ENCODE peak calls at places on chromosomes 13 and 19, in nine cellular contexts. B, D, O, H, E, N, C, Q and R are unnamed samples.

GRCh38 chr19:5575553-5575952 is 7.8 kb upstream of the TINCR start:
- DNase-seq in D (no peak), B (no peak), O (no peak), H (no peak), N (no peak), C (no peak), Q (no peak), E (no peak), R (no peak)

GRCh38 chr19:55485439-55486011 is 537 bp downstream of the NAT14 start:
- DNase-seq in N (no peak), C (no peak), H (no peak), Q (no peak), O (no peak), D (no peak), E (no peak), B (no peak), R (no peak)

GRCh38 chr19:926595-927043 is 784 bp downstream of the ARID3A start:
- DNase-seq in H (peak; percentile 61), O (no peak), C (no peak), E (no peak), B (peak; percentile 87), D (peak; percentile 72), N (no peak), Q (peak; percentile 24), R (no peak)

GRCh38 chr19:35555301-35556005 is 8.0 kb downstream of the ATP4A start:
- DNase-seq in Q (no peak), B (peak; percentile 93), D (no peak), O (no peak), C (no peak), H (peak; percentile 39), E (peak; percentile 22), N (no peak), R (no peak)

GRCh38 chr19:51354742-51355148 is 11.4 kb downstream of the ETFB start:
- DNase-seq in C (no peak), O (no peak), H (no peak), E (no peak), B (peak; percentile 88), N (no peak), D (no peak), Q (no peak), R (no peak)

GRCh38 chr13:41802684-41803554 is 158.0 kb downstream of the VWA8 start:
- DNase-seq in B (no peak), D (no peak), N (no peak), C (no peak), Q (peak; percentile 89), H (peak; percentile 17), E (no peak), O (no peak), R (no peak)

GRCh38 chr13:42173789-42174343 is 98.1 kb upstream of the AKAP11 start:
- DNase-seq in E (no peak), D (no peak), B (no peak), N (no peak), Q (no peak), H (no peak), C (no peak), O (no peak), R (no peak)

GRCh38 chr19:50815443-50815842 is 8.1 kb downstream of the KLK1 start:
- DNase-seq in N (no peak), D (no peak), H (no peak), B (no peak), Q (no peak), E (no peak), O (no peak), C (no peak), R (no peak)

GRCh38 chr13:43994999-43995859 is 115.5 kb downstream of the LACC1 start:
- DNase-seq in Q (no peak), D (no peak), B (no peak), H (no peak), N (no peak), O (no peak), C (peak; percentile 23), E (no peak), R (no peak)

GRCh38 chr19:38647966-38648788 is 728 bp downstream of the ACTN4 start:
- DNase-seq in H (no peak), E (no peak), N (no peak), C (no peak), D (no peak), Q (no peak), O (no peak), B (peak; percentile 46), R (no peak)

GRCh38 chr19:584240-585001 is 5.3 kb upstream of the HCN2 start:
- DNase-seq in E (no peak), C (no peak), N (no peak), Q (no peak), B (peak; percentile 98), D (no peak), O (peak; percentile 68), H (peak; percentile 83), R (no peak)

GRCh38 chr13:84192125-84192524 is 309.9 kb upstream of the SLITRK1 start:
- DNase-seq in N (no peak), D (no peak), E (no peak), C (no peak), Q (peak; percentile 65), B (no peak), H (peak; percentile 72), O (no peak), R (no peak)

GRCh38 chr19:5309438-5310204 is 31.0 kb downstream of the PTPRS start:
- DNase-seq in O (no peak), B (peak; percentile 78), E (no peak), H (no peak), D (no peak), C (peak; percentile 41), Q (no peak), N (no peak), R (no peak)